ENCODE peak calls at places on chromosomes 12 and 14, in five cellular contexts. J is neuronal stem cell, U is H9, S is IMR-90, V is H1. C is an unnamed sample.

GRCh38 chr14:70988452-70988851 is 81.2 kb downstream of the PCNX1 start:
- DNase-seq in S (no peak), V (no peak), J (no peak), U (no peak), C (no peak)

GRCh38 chr12:2764398-2764797 is 30.4 kb upstream of the FKBP4 start:
- DNase-seq in S (no peak), J (no peak), U (no peak), V (no peak), C (no peak)

GRCh38 chr12:27541031-27541719 is 17.2 kb downstream of the PPFIBP1 start:
- DNase-seq in U (peak; percentile 55), V (no peak), J (no peak), S (no peak), C (no peak)

GRCh38 chr12:53867216-53868012 is 71.2 kb upstream of the HOXC13 start:
- DNase-seq in J (no peak), U (peak; percentile 79), V (no peak), S (no peak), C (peak; percentile 18)

GRCh38 chr14:99951085-99951484 is 114.1 kb upstream of the EVL start:
- DNase-seq in U (no peak), S (no peak), J (no peak), V (no peak), C (no peak)

GRCh38 chr14:77133718-77134338 is 7.8 kb downstream of the ZDHHC22 start:
- DNase-seq in S (peak; percentile 61), J (peak; percentile 86), V (peak; percentile 84), U (peak; percentile 92), C (peak; percentile 56)

GRCh38 chr12:94263011-94263786 is 114.8 kb downstream of the PLXNC1 start:
- DNase-seq in U (no peak), J (no peak), S (no peak), V (no peak), C (no peak)

GRCh38 chr14:44453433-44454171 is 53.5 kb downstream of the FSCB start:
- DNase-seq in V (no peak), U (no peak), J (no peak), S (no peak), C (no peak)

GRCh38 chr14:90489916-90490726 is 93.3 kb downstream of the CALM1 start:
- DNase-seq in S (peak; percentile 18), V (peak; percentile 23), J (no peak), U (no peak), C (no peak)

GRCh38 chr12:118058881-118059644 is 1.9 kb downstream of the WSB2 start:
- DNase-seq in U (no peak), V (no peak), S (peak; percentile 47), J (no peak), C (no peak)

GRCh38 chr12:14910090-14910915 is 24.6 kb upstream of the MGP start:
- DNase-seq in V (no peak), J (no peak), U (no peak), S (peak; percentile 19), C (no peak)

GRCh38 chr12:54030889-54031860 is 1.7 kb upstream of the HOXC5 start:
- DNase-seq in J (no peak), U (no peak), V (no peak), S (peak; percentile 19), C (peak; percentile 92)

GRCh38 chr12:130993759-130994670 is 40.3 kb downstream of the ADGRD1 start:
- DNase-seq in J (no peak), U (no peak), V (no peak), S (no peak), C (no peak)

GRCh38 chr14:68309631-68310030 is 483.2 kb downstream of the ZFP36L1 start:
- DNase-seq in S (no peak), U (no peak), V (no peak), J (no peak), C (no peak)

GRCh38 chr14:69701857-69702256 is 65.1 kb upstream of the SRSF5 start:
- DNase-seq in V (no peak), U (no peak), J (no peak), S (no peak), C (no peak)

GRCh38 chr12:91551927-91552326 is 369.3 kb upstream of the DCN start:
- DNase-seq in U (no peak), J (no peak), S (no peak), V (no peak), C (no peak)

GRCh38 chr12:94753071-94753779 is 102.9 kb upstream of the TMCC3 start:
- DNase-seq in J (no peak), V (no peak), U (no peak), S (no peak), C (peak; percentile 34)

GRCh38 chr14:64726585-64726890 is 22.3 kb downstream of the PLEKHG3 start:
- DNase-seq in U (peak; percentile 81), V (no peak), J (no peak), S (peak; percentile 60), C (peak; percentile 63)

GRCh38 chr14:94681300-94682060 is 69.3 kb downstream of the SERPINA3 start:
- DNase-seq in U (peak; percentile 79), S (peak; percentile 42), J (no peak), V (no peak), C (no peak)

GRCh38 chr14:47278233-47278842 is 397.1 kb downstream of the MDGA2 start:
- DNase-seq in J (peak; percentile 53), V (peak; percentile 82), U (peak; percentile 71), S (no peak), C (peak; percentile 57)

GRCh38 chr12:19461986-19462385 is 22.7 kb downstream of the AEBP2 start:
- DNase-seq in V (no peak), J (no peak), U (no peak), S (no peak), C (no peak)

GRCh38 chr12:5442251-5443006 is 10.5 kb downstream of the NTF3 start:
- DNase-seq in S (peak; percentile 73), U (no peak), V (no peak), J (peak; percentile 29), C (peak; percentile 59)

GRCh38 chr14:68395585-68395984 is 397.3 kb downstream of the ZFP36L1 start:
- DNase-seq in U (no peak), V (no peak), J (no peak), S (peak; percentile 76), C (peak; percentile 43)

GRCh38 chr14:54188036-54188666 is 208.7 kb upstream of the CDKN3 start:
- DNase-seq in V (no peak), J (no peak), S (no peak), U (no peak), C (no peak)

GRCh38 chr12:117189725-117190209 is 503 bp downstream of the FBXO21 start:
- DNase-seq in U (no peak), S (peak; percentile 45), V (peak; percentile 60), J (peak; percentile 21), C (peak; percentile 52)

GRCh38 chr14:61841145-61841544 is 78.9 kb downstream of the SNAPC1 start:
- DNase-seq in V (no peak), U (no peak), J (no peak), S (no peak), C (no peak)

GRCh38 chr14:76456200-76456599 is 80.3 kb downstream of the ESRRB start:
- DNase-seq in U (peak; percentile 65), S (peak; percentile 8), J (peak; percentile 46), V (peak; percentile 81), C (peak; percentile 1)

GRCh38 chr12:52010152-52010622 is 3.4 kb downstream of the TAMALIN start:
- DNase-seq in J (peak; percentile 82), V (peak; percentile 79), U (peak; percentile 96), S (peak; percentile 83), C (peak; percentile 93)

GRCh38 chr12:26224657-26225056 is 29.3 kb downstream of the SSPN start:
- DNase-seq in U (no peak), S (no peak), J (no peak), V (no peak), C (no peak)

GRCh38 chr12:105927553-105927952 is 211.2 kb downstream of the NUAK1 start:
- DNase-seq in U (no peak), J (no peak), S (no peak), V (no peak), C (no peak)

GRCh38 chr14:103064436-103064835 is 7.1 kb upstream of the CDC42BPB start:
- DNase-seq in V (no peak), S (no peak), U (no peak), J (no peak), C (no peak)

GRCh38 chr12:26711072-26711471 is 121.9 kb downstream of the ITPR2 start:
- DNase-seq in V (no peak), U (no peak), S (no peak), J (no peak), C (no peak)

GRCh38 chr12:10175849-10176641 is 2.8 kb upstream of the TMEM52B start:
- DNase-seq in J (no peak), S (no peak), U (no peak), V (no peak), C (no peak)

GRCh38 chr14:26925876-26926584 is 328.2 kb upstream of the NOVA1 start:
- DNase-seq in V (peak; percentile 46), S (no peak), U (no peak), J (no peak), C (no peak)

GRCh38 chr14:89794096-89794495 is 160.4 kb downstream of the EFCAB11 start:
- DNase-seq in U (no peak), S (no peak), J (no peak), V (no peak), C (no peak)

GRCh38 chr14:96153003-96153402 is 51.6 kb upstream of the BDKRB2 start:
- DNase-seq in U (no peak), V (no peak), S (no peak), J (no peak), C (no peak)
- H3K4me2 ChIP-seq in U (no peak overlapping the region), V (no peak overlapping the region), S (no peak overlapping the region), J (no peak overlapping the region), C (no peak overlapping the region)

DNA sequence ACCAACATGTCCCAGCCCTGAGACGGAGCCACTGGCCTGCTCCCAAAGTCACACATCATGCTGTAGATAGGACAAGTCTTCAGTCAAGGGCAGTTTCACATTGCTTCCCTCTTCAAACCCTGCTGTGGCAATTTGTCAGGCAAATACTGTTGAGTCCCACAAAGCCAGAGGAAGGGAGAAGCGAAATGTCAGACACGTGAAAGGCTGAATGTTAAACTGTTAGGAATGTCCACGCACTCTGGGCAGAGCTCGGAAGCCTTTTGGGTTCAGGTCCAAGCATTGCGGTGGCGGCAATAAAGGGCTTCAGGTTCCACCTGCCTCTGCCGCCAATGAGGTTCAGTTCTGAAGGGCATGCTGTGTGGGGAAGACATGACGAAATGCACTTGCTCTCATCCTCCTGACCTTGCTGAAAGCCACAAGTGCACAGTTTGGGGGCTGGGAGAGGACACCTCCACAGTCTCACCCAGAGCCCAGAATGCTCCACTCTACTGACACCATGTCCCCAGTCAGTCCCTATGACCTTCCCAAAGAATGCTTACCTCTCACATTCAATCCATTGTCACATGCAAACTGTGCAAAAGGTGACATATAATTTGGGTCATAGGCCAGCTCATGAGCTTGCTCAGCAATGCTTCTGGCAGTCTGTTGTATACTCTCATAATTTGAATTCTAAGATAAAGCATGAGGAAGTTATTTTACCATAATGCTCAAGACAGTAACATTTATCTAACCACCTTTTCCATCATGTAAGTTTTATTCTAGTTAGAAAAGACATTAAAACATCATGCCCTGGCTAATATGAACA is 35.7 kb downstream of the RAD9B start:
- DNase-seq in U (no peak), S (no peak), J (no peak), V (no peak), C (no peak)
- H4K91ac ChIP-seq in U (no peak overlapping the region), S (no peak overlapping the region), J (no peak overlapping the region), V (no peak overlapping the region), C (no peak overlapping the region)

GRCh38 chr14:106837870-106838269 is 1311.5 kb downstream of the TMEM121 start:
- DNase-seq in S (no peak), J (no peak), U (no peak), V (no peak), C (no peak)
- H3K4me2 ChIP-seq in S (no peak overlapping the region), J (no peak overlapping the region), U (no peak overlapping the region), V (no peak overlapping the region), C (no peak overlapping the region)

GRCh38 chr12:50211392-50212070 is 44.4 kb upstream of the CERS5 start:
- DNase-seq in S (no peak), J (no peak), V (no peak), U (no peak), C (peak; percentile 74)
- H4K91ac ChIP-seq in S (no peak overlapping the region), J (no peak overlapping the region), V (no peak overlapping the region), U (no peak overlapping the region), C (no peak overlapping the region)

GRCh38 chr14:92494512-92494911 is 19.1 kb upstream of the RIN3 start:
- DNase-seq in J (no peak), V (no peak), S (no peak), U (no peak), C (peak; percentile 59)
- H3K4me2 ChIP-seq in J (no peak overlapping the region), V (no peak overlapping the region), S (no peak overlapping the region), U (no peak overlapping the region), C (no peak overlapping the region)